ENCODE peak calls at places on chromosomes 5 and 9, in six cellular contexts. One of them, this sample, is unnamed.

GRCh38 chr5:168746893-168747640 is 167.9 kb upstream of the PANK3 start:
- DNase-seq in C1 segment of cervical spinal cord: no peak
- DNase-seq in CD4-positive, alpha-beta memory T cell: no peak
- DNase-seq in NCI-H2171 treated with DMSO at 0.1 percent for 48 hours: no peak
- DNase-seq in pons: no peak
- DNase-seq in stimulated activated CD8-positive, alpha-beta memory T cell treated with anti-CD3 and anti-CD28 coated beads, Interleukin-7, amount 100 ng/mL, for 24 hours: no peak
- DNase-seq in this sample: no peak

GRCh38 chr9:134622896-134623407 is 18.7 kb upstream of the COL5A1 start:
- DNase-seq in stimulated activated CD8-positive, alpha-beta memory T cell treated with anti-CD3 and anti-CD28 coated beads, Interleukin-7, amount 100 ng/mL, for 24 hours: no peak
- DNase-seq in C1 segment of cervical spinal cord: no peak
- DNase-seq in pons: peak
- DNase-seq in NCI-H2171 treated with DMSO at 0.1 percent for 48 hours: no peak
- DNase-seq in CD4-positive, alpha-beta memory T cell: no peak
- DNase-seq in this sample: peak

GRCh38 chr9:137492464-137493162 is 33.5 kb upstream of the NSMF start:
- DNase-seq in CD4-positive, alpha-beta memory T cell: no peak
- DNase-seq in C1 segment of cervical spinal cord: no peak
- DNase-seq in pons: no peak
- DNase-seq in NCI-H2171 treated with DMSO at 0.1 percent for 48 hours: no peak
- DNase-seq in stimulated activated CD8-positive, alpha-beta memory T cell treated with anti-CD3 and anti-CD28 coated beads, Interleukin-7, amount 100 ng/mL, for 24 hours: no peak
- DNase-seq in this sample: peak

GRCh38 chr5:127292030-127292735 is 1.6 kb downstream of the MEGF10 start:
- DNase-seq in pons: peak
- DNase-seq in stimulated activated CD8-positive, alpha-beta memory T cell treated with anti-CD3 and anti-CD28 coated beads, Interleukin-7, amount 100 ng/mL, for 24 hours: no peak
- DNase-seq in C1 segment of cervical spinal cord: no peak
- DNase-seq in NCI-H2171 treated with DMSO at 0.1 percent for 48 hours: no peak
- DNase-seq in CD4-positive, alpha-beta memory T cell: no peak
- DNase-seq in this sample: no peak

GRCh38 chr5:74251106-74252032 is 389.2 kb downstream of the ENC1 start:
- DNase-seq in NCI-H2171 treated with DMSO at 0.1 percent for 48 hours: no peak
- DNase-seq in pons: no peak
- DNase-seq in stimulated activated CD8-positive, alpha-beta memory T cell treated with anti-CD3 and anti-CD28 coated beads, Interleukin-7, amount 100 ng/mL, for 24 hours: no peak
- DNase-seq in CD4-positive, alpha-beta memory T cell: no peak
- DNase-seq in C1 segment of cervical spinal cord: no peak
- DNase-seq in this sample: no peak

GRCh38 chr5:79386679-79387078 is 127.3 kb downstream of the HOMER1 start:
- DNase-seq in stimulated activated CD8-positive, alpha-beta memory T cell treated with anti-CD3 and anti-CD28 coated beads, Interleukin-7, amount 100 ng/mL, for 24 hours: no peak
- DNase-seq in pons: no peak
- DNase-seq in C1 segment of cervical spinal cord: no peak
- DNase-seq in CD4-positive, alpha-beta memory T cell: no peak
- DNase-seq in NCI-H2171 treated with DMSO at 0.1 percent for 48 hours: no peak
- DNase-seq in this sample: no peak

GRCh38 chr5:23013395-23013994 is 160.4 kb upstream of the CDH12 start:
- DNase-seq in pons: no peak
- DNase-seq in CD4-positive, alpha-beta memory T cell: no peak
- DNase-seq in C1 segment of cervical spinal cord: no peak
- DNase-seq in NCI-H2171 treated with DMSO at 0.1 percent for 48 hours: peak
- DNase-seq in stimulated activated CD8-positive, alpha-beta memory T cell treated with anti-CD3 and anti-CD28 coated beads, Interleukin-7, amount 100 ng/mL, for 24 hours: no peak
- DNase-seq in this sample: no peak

GRCh38 chr5:116492016-116492623 is 82.5 kb downstream of the SEMA6A start:
- DNase-seq in stimulated activated CD8-positive, alpha-beta memory T cell treated with anti-CD3 and anti-CD28 coated beads, Interleukin-7, amount 100 ng/mL, for 24 hours: no peak
- DNase-seq in pons: peak
- DNase-seq in NCI-H2171 treated with DMSO at 0.1 percent for 48 hours: no peak
- DNase-seq in CD4-positive, alpha-beta memory T cell: no peak
- DNase-seq in C1 segment of cervical spinal cord: no peak
- DNase-seq in this sample: no peak

GRCh38 chr9:127783111-127783621 is 2.7 kb upstream of the CDK9 start:
- DNase-seq in CD4-positive, alpha-beta memory T cell: peak
- DNase-seq in pons: peak
- DNase-seq in stimulated activated CD8-positive, alpha-beta memory T cell treated with anti-CD3 and anti-CD28 coated beads, Interleukin-7, amount 100 ng/mL, for 24 hours: peak
- DNase-seq in C1 segment of cervical spinal cord: no peak
- DNase-seq in NCI-H2171 treated with DMSO at 0.1 percent for 48 hours: no peak
- DNase-seq in this sample: no peak

GRCh38 chr5:7584749-7585148 is 188.8 kb downstream of the ADCY2 start:
- DNase-seq in pons: no peak
- DNase-seq in C1 segment of cervical spinal cord: no peak
- DNase-seq in CD4-positive, alpha-beta memory T cell: no peak
- DNase-seq in stimulated activated CD8-positive, alpha-beta memory T cell treated with anti-CD3 and anti-CD28 coated beads, Interleukin-7, amount 100 ng/mL, for 24 hours: no peak
- DNase-seq in NCI-H2171 treated with DMSO at 0.1 percent for 48 hours: no peak
- DNase-seq in this sample: no peak

GRCh38 chr5:40227927-40228326 is 451.8 kb upstream of the PTGER4 start:
- DNase-seq in stimulated activated CD8-positive, alpha-beta memory T cell treated with anti-CD3 and anti-CD28 coated beads, Interleukin-7, amount 100 ng/mL, for 24 hours: no peak
- DNase-seq in NCI-H2171 treated with DMSO at 0.1 percent for 48 hours: no peak
- DNase-seq in pons: no peak
- DNase-seq in CD4-positive, alpha-beta memory T cell: no peak
- DNase-seq in C1 segment of cervical spinal cord: no peak
- DNase-seq in this sample: no peak

GRCh38 chr9:133370680-133371079 is 5.2 kb downstream of the SURF4 start:
- DNase-seq in stimulated activated CD8-positive, alpha-beta memory T cell treated with anti-CD3 and anti-CD28 coated beads, Interleukin-7, amount 100 ng/mL, for 24 hours: no peak
- DNase-seq in CD4-positive, alpha-beta memory T cell: peak
- DNase-seq in C1 segment of cervical spinal cord: no peak
- DNase-seq in NCI-H2171 treated with DMSO at 0.1 percent for 48 hours: no peak
- DNase-seq in pons: no peak
- DNase-seq in this sample: no peak

GRCh38 chr5:6850033-6850432 is 136.8 kb downstream of the TENT4A start:
- DNase-seq in stimulated activated CD8-positive, alpha-beta memory T cell treated with anti-CD3 and anti-CD28 coated beads, Interleukin-7, amount 100 ng/mL, for 24 hours: no peak
- DNase-seq in pons: no peak
- DNase-seq in C1 segment of cervical spinal cord: no peak
- DNase-seq in CD4-positive, alpha-beta memory T cell: no peak
- DNase-seq in NCI-H2171 treated with DMSO at 0.1 percent for 48 hours: no peak
- DNase-seq in this sample: no peak

GRCh38 chr9:3874472-3875370 is 348.9 kb upstream of the RFX3 start:
- DNase-seq in CD4-positive, alpha-beta memory T cell: no peak
- DNase-seq in stimulated activated CD8-positive, alpha-beta memory T cell treated with anti-CD3 and anti-CD28 coated beads, Interleukin-7, amount 100 ng/mL, for 24 hours: no peak
- DNase-seq in NCI-H2171 treated with DMSO at 0.1 percent for 48 hours: no peak
- DNase-seq in pons: no peak
- DNase-seq in C1 segment of cervical spinal cord: no peak
- DNase-seq in this sample: no peak

GRCh38 chr5:114038756-114039155 is 323.1 kb upstream of the KCNN2 start:
- DNase-seq in stimulated activated CD8-positive, alpha-beta memory T cell treated with anti-CD3 and anti-CD28 coated beads, Interleukin-7, amount 100 ng/mL, for 24 hours: no peak
- DNase-seq in NCI-H2171 treated with DMSO at 0.1 percent for 48 hours: no peak
- DNase-seq in pons: no peak
- DNase-seq in CD4-positive, alpha-beta memory T cell: no peak
- DNase-seq in C1 segment of cervical spinal cord: no peak
- DNase-seq in this sample: no peak

GRCh38 chr5:156094001-156094400 is 233.0 kb upstream of the SGCD start:
- DNase-seq in C1 segment of cervical spinal cord: no peak
- DNase-seq in NCI-H2171 treated with DMSO at 0.1 percent for 48 hours: no peak
- DNase-seq in stimulated activated CD8-positive, alpha-beta memory T cell treated with anti-CD3 and anti-CD28 coated beads, Interleukin-7, amount 100 ng/mL, for 24 hours: no peak
- DNase-seq in CD4-positive, alpha-beta memory T cell: no peak
- DNase-seq in pons: peak
- DNase-seq in this sample: no peak

GRCh38 chr5:9148242-9148641 is 397.6 kb downstream of the SEMA5A start:
- DNase-seq in NCI-H2171 treated with DMSO at 0.1 percent for 48 hours: no peak
- DNase-seq in pons: no peak
- DNase-seq in stimulated activated CD8-positive, alpha-beta memory T cell treated with anti-CD3 and anti-CD28 coated beads, Interleukin-7, amount 100 ng/mL, for 24 hours: no peak
- DNase-seq in CD4-positive, alpha-beta memory T cell: no peak
- DNase-seq in C1 segment of cervical spinal cord: no peak
- DNase-seq in this sample: no peak

GRCh38 chr9:27726244-27727141 is 153.2 kb upstream of the C9orf72 start:
- DNase-seq in CD4-positive, alpha-beta memory T cell: peak
- DNase-seq in C1 segment of cervical spinal cord: peak
- DNase-seq in pons: peak
- DNase-seq in NCI-H2171 treated with DMSO at 0.1 percent for 48 hours: peak
- DNase-seq in stimulated activated CD8-positive, alpha-beta memory T cell treated with anti-CD3 and anti-CD28 coated beads, Interleukin-7, amount 100 ng/mL, for 24 hours: peak
- DNase-seq in this sample: peak

GRCh38 chr5:2690293-2690692 is 61.2 kb downstream of the IRX2 start:
- DNase-seq in C1 segment of cervical spinal cord: no peak
- DNase-seq in NCI-H2171 treated with DMSO at 0.1 percent for 48 hours: no peak
- DNase-seq in stimulated activated CD8-positive, alpha-beta memory T cell treated with anti-CD3 and anti-CD28 coated beads, Interleukin-7, amount 100 ng/mL, for 24 hours: no peak
- DNase-seq in CD4-positive, alpha-beta memory T cell: no peak
- DNase-seq in pons: no peak
- DNase-seq in this sample: no peak

GRCh38 chr5:153158608-153159007 is 331.9 kb upstream of the GRIA1 start:
- DNase-seq in NCI-H2171 treated with DMSO at 0.1 percent for 48 hours: no peak
- DNase-seq in CD4-positive, alpha-beta memory T cell: no peak
- DNase-seq in C1 segment of cervical spinal cord: no peak
- DNase-seq in pons: no peak
- DNase-seq in stimulated activated CD8-positive, alpha-beta memory T cell treated with anti-CD3 and anti-CD28 coated beads, Interleukin-7, amount 100 ng/mL, for 24 hours: no peak
- DNase-seq in this sample: no peak

GRCh38 chr9:94584555-94584954 is 9.1 kb downstream of the FBP2 start:
- DNase-seq in pons: no peak
- DNase-seq in CD4-positive, alpha-beta memory T cell: peak
- DNase-seq in C1 segment of cervical spinal cord: no peak
- DNase-seq in NCI-H2171 treated with DMSO at 0.1 percent for 48 hours: no peak
- DNase-seq in stimulated activated CD8-positive, alpha-beta memory T cell treated with anti-CD3 and anti-CD28 coated beads, Interleukin-7, amount 100 ng/mL, for 24 hours: no peak
- DNase-seq in this sample: no peak

GRCh38 chr9:133735894-133736293 is 2.3 kb downstream of the SARDH start:
- DNase-seq in NCI-H2171 treated with DMSO at 0.1 percent for 48 hours: no peak
- DNase-seq in CD4-positive, alpha-beta memory T cell: no peak
- DNase-seq in stimulated activated CD8-positive, alpha-beta memory T cell treated with anti-CD3 and anti-CD28 coated beads, Interleukin-7, amount 100 ng/mL, for 24 hours: no peak
- DNase-seq in C1 segment of cervical spinal cord: no peak
- DNase-seq in pons: no peak
- DNase-seq in this sample: no peak

GRCh38 chr5:107743357-107744000 is 72.7 kb upstream of the EFNA5 start:
- DNase-seq in CD4-positive, alpha-beta memory T cell: no peak
- DNase-seq in NCI-H2171 treated with DMSO at 0.1 percent for 48 hours: no peak
- DNase-seq in C1 segment of cervical spinal cord: no peak
- DNase-seq in pons: peak
- DNase-seq in stimulated activated CD8-positive, alpha-beta memory T cell treated with anti-CD3 and anti-CD28 coated beads, Interleukin-7, amount 100 ng/mL, for 24 hours: no peak
- DNase-seq in this sample: no peak

GRCh38 chr9:124735121-124735520 is 36.0 kb downstream of the NR6A1 start:
- DNase-seq in stimulated activated CD8-positive, alpha-beta memory T cell treated with anti-CD3 and anti-CD28 coated beads, Interleukin-7, amount 100 ng/mL, for 24 hours: no peak
- DNase-seq in C1 segment of cervical spinal cord: no peak
- DNase-seq in CD4-positive, alpha-beta memory T cell: no peak
- DNase-seq in NCI-H2171 treated with DMSO at 0.1 percent for 48 hours: no peak
- DNase-seq in pons: no peak
- DNase-seq in this sample: no peak

GRCh38 chr5:105263522-105263921 is 1700.9 kb upstream of the NUDT12 start:
- DNase-seq in CD4-positive, alpha-beta memory T cell: no peak
- DNase-seq in pons: no peak
- DNase-seq in NCI-H2171 treated with DMSO at 0.1 percent for 48 hours: no peak
- DNase-seq in C1 segment of cervical spinal cord: no peak
- DNase-seq in stimulated activated CD8-positive, alpha-beta memory T cell treated with anti-CD3 and anti-CD28 coated beads, Interleukin-7, amount 100 ng/mL, for 24 hours: no peak
- DNase-seq in this sample: no peak

GRCh38 chr5:164148292-164148691 is 642.9 kb downstream of the MAT2B start:
- DNase-seq in NCI-H2171 treated with DMSO at 0.1 percent for 48 hours: no peak
- DNase-seq in CD4-positive, alpha-beta memory T cell: no peak
- DNase-seq in pons: no peak
- DNase-seq in stimulated activated CD8-positive, alpha-beta memory T cell treated with anti-CD3 and anti-CD28 coated beads, Interleukin-7, amount 100 ng/mL, for 24 hours: no peak
- DNase-seq in C1 segment of cervical spinal cord: no peak
- DNase-seq in this sample: no peak

GRCh38 chr9:134208310-134208841 is 44.0 kb upstream of the RNU6ATAC start:
- DNase-seq in CD4-positive, alpha-beta memory T cell: no peak
- DNase-seq in NCI-H2171 treated with DMSO at 0.1 percent for 48 hours: no peak
- DNase-seq in pons: no peak
- DNase-seq in C1 segment of cervical spinal cord: no peak
- DNase-seq in stimulated activated CD8-positive, alpha-beta memory T cell treated with anti-CD3 and anti-CD28 coated beads, Interleukin-7, amount 100 ng/mL, for 24 hours: no peak
- DNase-seq in this sample: peak

GRCh38 chr5:107505763-107506534 is 164.8 kb downstream of the EFNA5 start:
- DNase-seq in stimulated activated CD8-positive, alpha-beta memory T cell treated with anti-CD3 and anti-CD28 coated beads, Interleukin-7, amount 100 ng/mL, for 24 hours: no peak
- DNase-seq in pons: no peak
- DNase-seq in NCI-H2171 treated with DMSO at 0.1 percent for 48 hours: no peak
- DNase-seq in CD4-positive, alpha-beta memory T cell: no peak
- DNase-seq in C1 segment of cervical spinal cord: no peak
- DNase-seq in this sample: no peak

GRCh38 chr9:126665696-126666035 is 51.9 kb downstream of the LMX1B start:
- DNase-seq in C1 segment of cervical spinal cord: no peak
- DNase-seq in stimulated activated CD8-positive, alpha-beta memory T cell treated with anti-CD3 and anti-CD28 coated beads, Interleukin-7, amount 100 ng/mL, for 24 hours: no peak
- DNase-seq in CD4-positive, alpha-beta memory T cell: no peak
- DNase-seq in pons: no peak
- DNase-seq in NCI-H2171 treated with DMSO at 0.1 percent for 48 hours: no peak
- DNase-seq in this sample: no peak